ENCODE peak calls at places on chromosome 14, in nine cellular contexts. O is anterior cingulate cortex; H is T-helper 1 cell; F is neuronal stem cell; L is H54; M is mucosa of descending colon; Z is prostate gland; G is Jurkat, Clone E6-1; P is activated T-helper 1 cell treated with anti-CD3 and anti-CD28 coated beads, Interleukin-2, amount 50 U/mL, for 16 hours. V is an unnamed sample.

GRCh38 chr14:57389646-57390036 is 745 bp upstream of the NAA30 start:
- DNase-seq in O (no peak), H (no peak), F (no peak), L (no peak), M (no peak), Z (peak), G (no peak), P (no peak), V (no peak)

GRCh38 chr14:91607322-91608047 is 97.4 kb upstream of the PPP4R3A start:
- DNase-seq in O (no peak), H (no peak), F (no peak), L (no peak), M (no peak), Z (no peak), G (no peak), P (no peak), V (no peak)

GRCh38 chr14:73741386-73741875 is 27.2 kb upstream of the PNMA1 start:
- DNase-seq in O (no peak), H (peak), F (no peak), L (peak), M (peak), Z (no peak), G (peak), P (peak), V (no peak)

GRCh38 chr14:21860172-21860571 is 186.6 kb upstream of the OR4E1 start:
- DNase-seq in O (no peak), H (no peak), F (peak), L (no peak), M (no peak), Z (no peak), G (peak), P (no peak), V (no peak)

GRCh38 chr14:103259801-103260628 is 74.0 kb upstream of the EIF5 start:
- DNase-seq in O (no peak), H (no peak), F (no peak), L (no peak), M (no peak), Z (no peak), G (no peak), P (no peak), V (no peak)

GRCh38 chr14:73403181-73403752 is 55.1 kb downstream of the NUMB start:
- DNase-seq in O (no peak), H (no peak), F (no peak), L (no peak), M (no peak), Z (no peak), G (no peak), P (no peak), V (no peak)

GRCh38 chr14:38522724-38523123 is 266.8 kb upstream of the CLEC14A start:
- DNase-seq in O (no peak), H (no peak), F (no peak), L (no peak), M (no peak), Z (no peak), G (no peak), P (no peak), V (no peak)

GRCh38 chr14:58078068-58078467 is 73.9 kb downstream of the ARMH4 start:
- DNase-seq in O (no peak), H (no peak), F (no peak), L (peak), M (no peak), Z (no peak), G (no peak), P (no peak), V (no peak)

GRCh38 chr14:93245764-93246420 is 38.8 kb downstream of the UBR7 start:
- DNase-seq in O (no peak), H (no peak), F (no peak), L (no peak), M (no peak), Z (no peak), G (no peak), P (no peak), V (no peak)

GRCh38 chr14:87868920-87869319 is 124.1 kb downstream of the GALC start:
- DNase-seq in O (no peak), H (no peak), F (no peak), L (no peak), M (no peak), Z (no peak), G (no peak), P (no peak), V (no peak)